ENCODE peak calls at places on chromosome 15, in eight cellular contexts. I is AG08395; Q is naive thymus-derived CD8-positive, alpha-beta T cell; N is choroid plexus epithelial cell; D is activated CD4-positive, alpha-beta T cell treated with anti-CD3 and anti-CD28 coated beads for 1 hour; M is activated CD4-positive, CD25-positive, alpha-beta regulatory T cell; H is HT1080; V is NCI-H1092. E is an unnamed sample.

GRCh38 chr15:92884813-92885461 is 15.2 kb upstream of the CHD2 start:
- DNase-seq in I (no peak), Q (no peak), N (peak; percentile 35), D (no peak), M (no peak), H (no peak), V (no peak), E (peak; percentile 51)

GRCh38 chr15:71883447-71883846 is 73.1 kb downstream of the NR2E3 start:
- DNase-seq in I (no peak), Q (no peak), N (no peak), D (no peak), M (no peak), H (no peak), V (no peak), E (no peak)

GRCh38 chr15:38514601-38515000 is 50.0 kb downstream of the RASGRP1 start:
- DNase-seq in I (no peak), Q (no peak), N (no peak), D (no peak), M (no peak), H (peak; percentile 16), V (no peak), E (no peak)

GRCh38 chr15:63905558-63906265 is 72.0 kb upstream of the HERC1 start:
- DNase-seq in I (no peak), Q (peak; percentile 40), N (peak; percentile 27), D (no peak), M (no peak), H (peak; percentile 23), V (no peak), E (no peak)

GRCh38 chr15:65916664-65917406 is 47.5 kb downstream of the RAB11A start:
- DNase-seq in I (peak; percentile 88), Q (no peak), N (peak; percentile 82), D (no peak), M (no peak), H (peak; percentile 46), V (peak; percentile 58), E (peak; percentile 65)

GRCh38 chr15:49734831-49735508 is 114.1 kb downstream of the DTWD1 start:
- DNase-seq in I (no peak), Q (no peak), N (no peak), D (no peak), M (no peak), H (no peak), V (no peak), E (no peak)

GRCh38 chr15:99085413-99086326 is 19.2 kb upstream of the SYNM start:
- DNase-seq in I (peak; percentile 68), Q (no peak), N (peak; percentile 67), D (no peak), M (no peak), H (no peak), V (no peak), E (peak; percentile 55)

GRCh38 chr15:78873796-78874761 is 1.4 kb downstream of the MORF4L1 start:
- DNase-seq in I (no peak), Q (peak; percentile 56), N (peak; percentile 45), D (no peak), M (no peak), H (peak; percentile 15), V (no peak), E (no peak)

GRCh38 chr15:60228619-60229018 is 169.2 kb downstream of the ANXA2 start:
- DNase-seq in I (no peak), Q (no peak), N (no peak), D (no peak), M (no peak), H (no peak), V (no peak), E (no peak)

GRCh38 chr15:36999778-37000177 is 100.6 kb downstream of the MEIS2 start:
- DNase-seq in I (no peak), Q (no peak), N (no peak), D (no peak), M (no peak), H (no peak), V (no peak), E (no peak)

GRCh38 chr15:74431645-74432044 is 2.1 kb downstream of the SEMA7A start:
- DNase-seq in I (no peak), Q (no peak), N (no peak), D (no peak), M (no peak), H (no peak), V (no peak), E (no peak)

GRCh38 chr15:63491116-63491817 is 13.1 kb upstream of the USP3 start:
- DNase-seq in I (no peak), Q (no peak), N (no peak), D (no peak), M (no peak), H (no peak), V (peak; percentile 26), E (no peak)

GRCh38 chr15:100601158-100601557 is 826 bp downstream of the LINS1 start:
- DNase-seq in I (no peak), Q (peak; percentile 34), N (peak; percentile 48), D (peak; percentile 21), M (no peak), H (peak; percentile 4), V (no peak), E (no peak)

GRCh38 chr15:98127612-98128011 is 167.1 kb downstream of the ARRDC4 start:
- DNase-seq in I (no peak), Q (no peak), N (no peak), D (no peak), M (no peak), H (no peak), V (no peak), E (no peak)

GRCh38 chr15:38547255-38547997 is 17.2 kb downstream of the RASGRP1 start:
- DNase-seq in I (peak; percentile 40), Q (no peak), N (peak; percentile 49), D (no peak), M (no peak), H (peak; percentile 61), V (no peak), E (no peak)

GRCh38 chr15:73190189-73190601 is 137.9 kb downstream of the NEO1 start:
- DNase-seq in I (peak; percentile 4), Q (no peak), N (peak; percentile 70), D (no peak), M (no peak), H (no peak), V (no peak), E (peak; percentile 8)

GRCh38 chr15:91308855-91309254 is 208.8 kb downstream of the SV2B start:
- DNase-seq in I (no peak), Q (peak; percentile 32), N (no peak), D (no peak), M (no peak), H (no peak), V (no peak), E (no peak)

GRCh38 chr15:70421197-70421482 is 323.4 kb upstream of the TLE3 start:
- DNase-seq in I (no peak), Q (no peak), N (no peak), D (no peak), M (no peak), H (no peak), V (peak; percentile 13), E (no peak)

GRCh38 chr15:66681395-66681794 is 20.6 kb upstream of the SMAD6 start:
- DNase-seq in I (no peak), Q (no peak), N (no peak), D (no peak), M (no peak), H (no peak), V (no peak), E (no peak)

GRCh38 chr15:50358805-50359204 is 3.8 kb upstream of the GABPB1 start:
- DNase-seq in I (peak; percentile 36), Q (no peak), N (peak; percentile 64), D (no peak), M (no peak), H (peak; percentile 46), V (no peak), E (peak; percentile 33)

GRCh38 chr15:77541421-77542181 is 91.1 kb downstream of the LINGO1 start:
- DNase-seq in I (peak; percentile 56), Q (no peak), N (peak; percentile 31), D (no peak), M (no peak), H (no peak), V (no peak), E (peak; percentile 11)

GRCh38 chr15:98823012-98823458 is 174.7 kb downstream of the IGF1R start:
- DNase-seq in I (peak; percentile 78), Q (no peak), N (peak; percentile 71), D (no peak), M (no peak), H (peak; percentile 87), V (no peak), E (peak; percentile 92)

GRCh38 chr15:70795311-70795665 is 31.9 kb upstream of the UACA start:
- DNase-seq in I (peak; percentile 87), Q (no peak), N (peak; percentile 96), D (no peak), M (no peak), H (peak; percentile 98), V (no peak), E (peak; percentile 96)

GRCh38 chr15:76418352-76419140 is 82.0 kb downstream of the ISL2 start:
- DNase-seq in I (no peak), Q (no peak), N (no peak), D (no peak), M (no peak), H (no peak), V (no peak), E (no peak)

GRCh38 chr15:20658024-20658423 is 116.4 kb upstream of the GOLGA6L6 start:
- DNase-seq in I (no peak), Q (no peak), N (no peak), D (no peak), M (no peak), H (no peak), V (no peak), E (no peak)

GRCh38 chr15:54282228-54282836 is 304.1 kb downstream of the UNC13C start:
- DNase-seq in I (no peak), Q (no peak), N (no peak), D (no peak), M (no peak), H (peak; percentile 3), V (no peak), E (no peak)

GRCh38 chr15:49082960-49083359 is 36.7 kb upstream of the SECISBP2L start:
- DNase-seq in I (peak; percentile 84), Q (no peak), N (peak; percentile 76), D (no peak), M (no peak), H (no peak), V (no peak), E (peak; percentile 38)

GRCh38 chr15:75043509-75044257 is 20.3 kb downstream of the PPCDC start:
- DNase-seq in I (peak; percentile 97), Q (no peak), N (peak; percentile 100), D (no peak), M (no peak), H (peak; percentile 100), V (peak; percentile 40), E (peak; percentile 100)

E was measured in astrocyte of the spinal cord.